ENCODE peak calls at places on chromosomes 3 and 15, in ten cellular contexts. O is mesothelial cell of epicardium; Z is PC-9; U is A549; C is fibroblast of mammary gland; W is activated B cell treated with CpG ODN at 0.5 μM for 24 hours; S is esophagus muscularis mucosa; F is cardiac muscle cell; E is CD8-positive, alpha-beta T cell; K is psoas muscle. T is an unnamed sample.

GRCh38 chr3:115388825-115389224 is 234.5 kb upstream of the GAP43 start:
- DNase-seq in F (no peak), W (no peak), Z (no peak), O (no peak), K (no peak), U (no peak), C (peak; percentile 18), E (no peak), S (no peak), T (no peak)

GRCh38 chr3:32551087-32551486 is 19.6 kb downstream of the DYNC1LI1 start:
- DNase-seq in E (no peak), U (no peak), W (no peak), F (no peak), Z (no peak), C (no peak), O (no peak), K (no peak), S (no peak), T (no peak)

GRCh38 chr3:65938676-65939075 is 100.0 kb downstream of the MAGI1 start:
- DNase-seq in E (no peak), O (no peak), C (no peak), W (no peak), Z (no peak), U (no peak), F (no peak), K (no peak), S (no peak), T (no peak)

GRCh38 chr3:152909180-152909883 is 74.4 kb downstream of the P2RY1 start:
- DNase-seq in O (no peak), F (peak; percentile 73), K (no peak), S (no peak), E (no peak), C (peak; percentile 17), Z (no peak), U (peak; percentile 62), W (no peak), T (no peak)

GRCh38 chr15:73997986-73998385 is 3.5 kb downstream of the PML start:
- DNase-seq in F (no peak), K (no peak), S (no peak), C (no peak), Z (no peak), U (no peak), O (no peak), E (no peak), W (no peak), T (no peak)

GRCh38 chr3:52385157-52385556 is 59.7 kb downstream of the SEMA3G start:
- DNase-seq in F (peak; percentile 30), K (no peak), S (no peak), U (peak; percentile 64), C (peak; percentile 37), O (no peak), Z (peak; percentile 64), E (no peak), W (no peak), T (peak; percentile 50)

GRCh38 chr15:88400591-88400990 is 66.6 kb downstream of the MRPL46 start:
- DNase-seq in W (no peak), K (no peak), S (peak; percentile 60), U (no peak), F (no peak), O (no peak), E (no peak), C (no peak), Z (no peak), T (no peak)

GRCh38 chr15:33068007-33068441 is 126.5 kb downstream of the FMN1 start:
- DNase-seq in U (peak; percentile 67), Z (peak; percentile 69), W (no peak), O (no peak), E (no peak), C (peak; percentile 33), S (no peak), K (peak; percentile 50), F (no peak), T (no peak)

GRCh38 chr15:68682330-68682729 is 103.5 kb downstream of the CORO2B start:
- DNase-seq in E (no peak), K (no peak), C (no peak), W (no peak), O (peak; percentile 14), Z (no peak), S (no peak), F (no peak), U (no peak), T (no peak)

GRCh38 chr15:89662893-89663673 is 7.8 kb upstream of the KIF7 start:
- DNase-seq in E (no peak), U (no peak), S (no peak), F (peak; percentile 98), O (no peak), Z (peak; percentile 86), K (peak; percentile 77), C (peak; percentile 94), W (no peak), T (no peak)

GRCh38 chr3:151918253-151919029 is 45.0 kb downstream of the SUCNR1 start:
- DNase-seq in F (peak; percentile 83), U (peak; percentile 75), Z (no peak), W (no peak), E (no peak), K (no peak), S (no peak), C (peak; percentile 73), O (no peak), T (no peak)

GRCh38 chr15:101617390-101617965 is 34.7 kb downstream of the TM2D3 start:
- DNase-seq in C (no peak), E (no peak), Z (no peak), K (no peak), U (no peak), O (no peak), S (no peak), F (peak; percentile 66), W (no peak), T (no peak)

GRCh38 chr3:141561426-141562034 is 74.7 kb downstream of the RASA2 start:
- DNase-seq in O (no peak), Z (peak; percentile 32), E (no peak), K (no peak), F (peak; percentile 86), C (peak; percentile 82), U (peak; percentile 81), W (no peak), S (no peak), T (peak; percentile 51)

GRCh38 chr15:60905587-60905986 is 323.5 kb downstream of the RORA start:
- DNase-seq in F (no peak), C (no peak), E (peak; percentile 55), K (no peak), S (no peak), U (no peak), O (no peak), Z (no peak), W (no peak), T (no peak)

GRCh38 chr3:111769110-111769509 is 90.0 kb upstream of the PHLDB2 start:
- DNase-seq in C (no peak), E (no peak), K (no peak), S (no peak), O (no peak), F (no peak), U (no peak), Z (no peak), W (no peak), T (no peak)

GRCh38 chr15:92930776-92931175 is 30.7 kb downstream of the CHD2 start:
- DNase-seq in C (peak; percentile 80), E (no peak), Z (peak; percentile 25), U (no peak), F (peak; percentile 56), K (no peak), S (no peak), W (no peak), O (no peak), T (no peak)

GRCh38 chr3:38782148-38782547 is 33.9 kb downstream of the SCN10A start:
- DNase-seq in S (no peak), E (no peak), U (no peak), F (peak; percentile 25), K (no peak), W (no peak), C (peak; percentile 4), Z (no peak), O (no peak), T (no peak)

GRCh38 chr3:76646921-76647562 is 392.9 kb upstream of the ROBO2 start:
- DNase-seq in E (no peak), F (no peak), S (no peak), C (no peak), K (no peak), Z (no peak), U (peak; percentile 3), O (no peak), W (no peak), T (no peak)

GRCh38 chr15:38176696-38177095 is 75.9 kb upstream of the SPRED1 start:
- DNase-seq in W (no peak), S (no peak), Z (no peak), C (no peak), U (no peak), F (peak; percentile 12), E (no peak), O (no peak), K (no peak), T (no peak)

GRCh38 chr3:66428733-66429132 is 72.1 kb downstream of the LRIG1 start:
- DNase-seq in E (no peak), S (no peak), O (no peak), W (no peak), U (peak; percentile 85), K (peak; percentile 74), Z (no peak), F (peak; percentile 96), C (peak; percentile 100), T (no peak)

GRCh38 chr3:82133070-82133606 is 371.7 kb upstream of the GBE1 start:
- DNase-seq in W (no peak), Z (peak; percentile 29), K (peak; percentile 44), F (peak; percentile 80), U (peak; percentile 65), E (peak; percentile 53), O (peak; percentile 65), S (no peak), C (peak; percentile 70), T (peak; percentile 54)

GRCh38 chr3:50539887-50540286 is 27.7 kb downstream of the C3orf18 start:
- DNase-seq in C (no peak), W (no peak), K (no peak), F (no peak), E (no peak), O (no peak), Z (no peak), S (no peak), U (no peak), T (no peak)
- TF ChIP-seq CTCF in C (no peak), W (no peak), K (no peak), F (no peak), E (no peak), O (no peak), Z (no peak), S (no peak), U (no peak), T (no peak)

GRCh38 chr15:99425666-99426301 is 140.0 kb upstream of the MEF2A start:
- DNase-seq in E (no peak), O (no peak), C (no peak), Z (no peak), S (no peak), F (peak; percentile 50), U (peak; percentile 24), W (peak; percentile 13), K (no peak), T (no peak)
- TF ChIP-seq CTCF in E (no peak), O (no peak), C (peak; percentile 10), Z (peak; percentile 20), S (no peak), F (peak; percentile 40), U (no peak), W (no peak), K (no peak), T (no peak)

GRCh38 chr3:126014252-126014651 is 45.3 kb downstream of the ROPN1B start:
- DNase-seq in W (no peak), F (peak; percentile 35), O (no peak), U (no peak), Z (no peak), E (no peak), K (no peak), S (no peak), C (peak; percentile 69), T (no peak)
- TF ChIP-seq CTCF in W (no peak), F (no peak), O (no peak), U (no peak), Z (no peak), E (no peak), K (no peak), S (no peak), C (no peak), T (no peak)

GRCh38 chr3:150521458-150521857 is 24.8 kb downstream of the SERP1 start:
- DNase-seq in S (no peak), F (no peak), Z (no peak), O (no peak), W (no peak), U (no peak), K (no peak), E (no peak), C (peak; percentile 11), T (no peak)
- TF ChIP-seq CTCF in S (no peak), F (no peak), Z (no peak), O (no peak), W (no peak), U (no peak), K (no peak), E (no peak), C (peak; percentile 13), T (no peak)